ENCODE peak calls at places on chromosomes 2 and 18, in five cellular contexts. S is astrocyte, F is neural progenitor cell, A is PC-3, M is fibroblast of lung. W is an unnamed sample. For H3K36me3, the result is how much of the 10 kb centered on the place peaks cover.

GRCh38 chr2:25323042-25323514 is 18.6 kb downstream of the DNMT3A start:
- DNase-seq in S (peak), F (peak), A (no peak), M (peak), W (no peak)

GRCh38 chr2:110804915-110805314 is 72.5 kb downstream of the ACOXL start:
- DNase-seq in S (no peak), F (no peak), A (no peak), M (no peak), W (no peak)

GRCh38 chr2:20615466-20616241 is 35.2 kb downstream of the HS1BP3 start:
- DNase-seq in S (no peak), F (no peak), A (no peak), M (no peak), W (no peak)

GRCh38 chr2:207619764-207620203 is 5.4 kb downstream of the METTL21A start:
- DNase-seq in S (no peak), F (no peak), A (no peak), M (no peak), W (no peak)

GRCh38 chr18:13558132-13558531 is 168.2 kb downstream of the FAM210A start:
- DNase-seq in S (peak), F (peak), A (peak), M (peak), W (no peak)

GRCh38 chr2:120405769-120406119 is 59.8 kb downstream of the INHBB start:
- DNase-seq in S (no peak), F (no peak), A (no peak), M (no peak), W (no peak)

GRCh38 chr2:1626271-1626681 is 118.0 kb downstream of the PXDN start:
- DNase-seq in S (no peak), F (no peak), A (peak), M (no peak), W (no peak)

GRCh38 chr2:31319391-31320175 is 85.6 kb downstream of the EHD3 start:
- DNase-seq in S (no peak), F (no peak), A (no peak), M (no peak), W (peak)

GRCh38 chr2:20574930-20575329 is 76.0 kb downstream of the HS1BP3 start:
- DNase-seq in S (no peak), F (no peak), A (no peak), M (no peak), W (no peak)

GRCh38 chr18:32549248-32549842 is 78.7 kb upstream of the GAREM1 start:
- DNase-seq in S (peak), F (peak), A (peak), M (peak), W (peak)

GRCh38 chr18:10035306-10035991 is 121.6 kb downstream of the VAPA start:
- DNase-seq in S (no peak), F (no peak), A (peak), M (peak), W (no peak)

GRCh38 chr18:77080283-77080682 is 52.3 kb downstream of the MBP start:
- DNase-seq in S (no peak), F (no peak), A (no peak), M (no peak), W (no peak)

GRCh38 chr18:77079088-77079487 is 53.5 kb downstream of the MBP start:
- DNase-seq in S (no peak), F (no peak), A (no peak), M (no peak), W (no peak)

GRCh38 chr18:77077836-77078456 is 54.6 kb downstream of the MBP start:
- DNase-seq in S (peak), F (no peak), A (no peak), M (peak), W (no peak)

GRCh38 chr18:77077401-77077800 is 55.2 kb downstream of the MBP start:
- DNase-seq in S (no peak), F (no peak), A (no peak), M (no peak), W (no peak)

GRCh38 chr18:77078671-77079070 is 53.9 kb downstream of the MBP start:
- DNase-seq in S (no peak), F (no peak), A (no peak), M (no peak), W (no peak)
- H3K4me3 ChIP-seq in S (no peak), F (no peak), A (no peak), M (no peak), W (no peak)

GRCh38 chr2:118841828-118842461 is 5.5 kb downstream of the EN1 start:
- DNase-seq in S (no peak), F (peak), A (no peak), M (no peak), W (no peak)
- H3K36me3 ChIP-seq in S (under half), F (under half), A (under half), M (under half), W (under half)

GRCh38 chr2:98538280-98539041 is 69.9 kb downstream of the COA5 start:
- DNase-seq in S (peak), F (no peak), A (no peak), M (peak), W (no peak)
- H3K9ac ChIP-seq in S (no peak), F (no peak), A (no peak), M (no peak), W (no peak)

GRCh38 chr2:230891108-230891507 is 26.4 kb downstream of the ITM2C start:
- DNase-seq in S (peak), F (no peak), A (no peak), M (peak), W (no peak)
- H3K4me3 ChIP-seq in S (no peak), F (no peak), A (no peak), M (no peak), W (no peak)

GRCh38 chr2:182949052-182949451 is 82.6 kb upstream of the FRZB start:
- DNase-seq in S (no peak), F (no peak), A (no peak), M (no peak), W (no peak)
- H3K36me3 ChIP-seq in S (under half), F (under half), A (under half), M (under half), W (half or more)

DNA sequence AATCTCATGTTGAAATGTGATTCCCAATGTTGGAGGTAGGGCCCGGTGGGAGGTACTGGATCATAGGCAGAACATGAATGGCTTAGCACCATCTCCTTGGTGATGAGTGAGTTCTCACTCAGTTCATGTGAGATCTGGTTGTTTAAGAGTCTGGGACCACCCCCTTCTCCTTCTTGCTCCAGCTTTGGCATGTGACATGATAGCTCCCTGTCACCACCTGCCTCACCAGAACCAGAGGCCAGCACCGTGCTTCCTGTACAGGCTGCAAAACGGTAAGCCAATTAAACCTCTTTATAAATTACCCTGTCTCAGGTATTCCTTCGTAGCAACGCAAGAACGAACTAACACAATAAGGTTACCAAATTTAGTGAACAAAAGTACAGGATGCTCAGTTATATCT is 95.4 kb downstream of the ZBTB7C start:
- DNase-seq in S (no peak), F (no peak), A (no peak), M (no peak), W (no peak)
- H3K9ac ChIP-seq in S (no peak), F (no peak), A (no peak), M (no peak), W (no peak)

GRCh38 chr2:41967426-41968181 is 80.2 kb upstream of the PKDCC start:
- DNase-seq in S (peak), F (no peak), A (no peak), M (peak), W (no peak)

GRCh38 chr2:41966431-41966893 is 81.4 kb upstream of the PKDCC start:
- DNase-seq in S (peak), F (no peak), A (peak), M (peak), W (no peak)

GRCh38 chr2:41965173-41965875 is 82.5 kb upstream of the PKDCC start:
- DNase-seq in S (no peak), F (no peak), A (no peak), M (no peak), W (no peak)

GRCh38 chr2:41966920-41967319 is 80.9 kb upstream of the PKDCC start:
- DNase-seq in S (no peak), F (no peak), A (no peak), M (no peak), W (no peak)

GRCh38 chr2:41965886-41966285 is 81.9 kb upstream of the PKDCC start:
- DNase-seq in S (peak), F (no peak), A (no peak), M (peak), W (no peak)
- H3K4me3 ChIP-seq in S (no peak), F (no peak), A (no peak), M (no peak), W (peak)

DNA sequence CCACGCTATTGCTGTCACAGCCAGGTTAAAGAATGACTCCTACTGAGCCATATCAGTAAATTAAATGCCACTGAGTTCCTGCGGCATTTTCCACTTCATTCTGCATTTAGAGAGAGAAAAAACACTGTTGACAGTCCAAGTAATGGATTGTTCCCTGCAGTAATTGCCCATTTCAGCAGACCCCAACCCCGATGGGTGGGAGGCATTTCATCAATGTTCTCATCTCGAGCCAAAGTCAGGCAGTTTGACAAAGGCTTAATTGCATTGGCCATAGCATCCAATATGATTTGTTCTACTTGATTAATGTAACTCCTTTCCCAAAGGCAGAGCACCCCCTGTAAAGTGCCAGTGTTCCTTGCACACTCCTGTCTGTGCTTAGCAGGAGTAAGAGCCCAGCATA is 174.5 kb downstream of the SEPTIN10 start:
- DNase-seq in S (no peak), F (no peak), A (no peak), M (no peak), W (no peak)
- H3K36me3 ChIP-seq in S (under half), F (under half), A (under half), M (under half), W (under half)

DNA sequence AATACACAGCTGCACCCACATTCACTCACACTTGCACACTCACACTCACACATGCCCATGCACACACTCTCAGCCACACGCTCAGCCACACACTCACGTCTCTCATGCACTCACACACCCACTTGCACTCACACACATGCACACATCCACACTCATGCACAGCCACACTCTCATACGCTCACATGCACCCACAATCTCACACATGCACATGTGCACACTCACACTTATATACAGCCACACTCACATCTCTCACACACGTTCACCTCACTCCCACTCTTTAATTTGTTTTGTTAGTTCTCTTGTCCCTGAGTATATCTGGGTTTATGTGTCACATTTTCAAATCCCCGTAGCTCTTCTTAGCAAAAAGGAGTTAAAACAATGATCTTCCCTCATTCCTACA is 114.9 kb downstream of the LRATD1 start:
- DNase-seq in S (no peak), F (no peak), A (no peak), M (no peak), W (no peak)
- H3K9ac ChIP-seq in S (no peak), F (no peak), A (no peak), M (no peak), W (no peak)